ENCODE peak calls at places on chromosome 10, in four cellular contexts. One of them, this sample, is unnamed.

GRCh38 chr10:24209946-24210491 is 1.1 kb downstream of the KIAA1217 start:
- DNase-seq in stimulated activated CD4-positive, alpha-beta T cell treated with anti-CD3 and anti-CD28 coated beads, Interleukin-2, amount 100 ng/mL, for 48 hours: peak; percentile 39
- DNase-seq in GM12865: peak; percentile 77
- DNase-seq in stomach: no peak
- DNase-seq in this sample: no peak

GRCh38 chr10:78729810-78730209 is 339.0 kb upstream of the ZMIZ1 start:
- DNase-seq in stomach: no peak
- DNase-seq in GM12865: no peak
- DNase-seq in stimulated activated CD4-positive, alpha-beta T cell treated with anti-CD3 and anti-CD28 coated beads, Interleukin-2, amount 100 ng/mL, for 48 hours: no peak
- DNase-seq in this sample: no peak

GRCh38 chr10:76071638-76072317 is 640.4 kb downstream of the LRMDA start:
- DNase-seq in GM12865: no peak
- DNase-seq in stimulated activated CD4-positive, alpha-beta T cell treated with anti-CD3 and anti-CD28 coated beads, Interleukin-2, amount 100 ng/mL, for 48 hours: no peak
- DNase-seq in stomach: no peak
- DNase-seq in this sample: no peak

GRCh38 chr10:89480047-89480446 is 55.3 kb downstream of the SLC16A12 start:
- DNase-seq in GM12865: no peak
- DNase-seq in stimulated activated CD4-positive, alpha-beta T cell treated with anti-CD3 and anti-CD28 coated beads, Interleukin-2, amount 100 ng/mL, for 48 hours: no peak
- DNase-seq in stomach: no peak
- DNase-seq in this sample: no peak

GRCh38 chr10:110311357-110311949 is 6.7 kb upstream of the SMNDC1 start:
- DNase-seq in stomach: peak; percentile 57
- DNase-seq in stimulated activated CD4-positive, alpha-beta T cell treated with anti-CD3 and anti-CD28 coated beads, Interleukin-2, amount 100 ng/mL, for 48 hours: no peak
- DNase-seq in GM12865: peak; percentile 69
- DNase-seq in this sample: peak; percentile 45

GRCh38 chr10:131681656-131682055 is 219.2 kb upstream of the PPP2R2D start:
- DNase-seq in stomach: no peak
- DNase-seq in GM12865: no peak
- DNase-seq in stimulated activated CD4-positive, alpha-beta T cell treated with anti-CD3 and anti-CD28 coated beads, Interleukin-2, amount 100 ng/mL, for 48 hours: no peak
- DNase-seq in this sample: no peak

GRCh38 chr10:102744374-102745051 is 765 bp downstream of the WBP1L start:
- DNase-seq in stimulated activated CD4-positive, alpha-beta T cell treated with anti-CD3 and anti-CD28 coated beads, Interleukin-2, amount 100 ng/mL, for 48 hours: no peak
- DNase-seq in stomach: peak; percentile 31
- DNase-seq in GM12865: peak; percentile 51
- DNase-seq in this sample: no peak

GRCh38 chr10:23065549-23065948 is 29.8 kb upstream of the MSRB2 start:
- DNase-seq in GM12865: no peak
- DNase-seq in stimulated activated CD4-positive, alpha-beta T cell treated with anti-CD3 and anti-CD28 coated beads, Interleukin-2, amount 100 ng/mL, for 48 hours: no peak
- DNase-seq in stomach: peak; percentile 85
- DNase-seq in this sample: no peak

GRCh38 chr10:36017141-36017540 is 375.0 kb upstream of the FZD8 start:
- DNase-seq in stimulated activated CD4-positive, alpha-beta T cell treated with anti-CD3 and anti-CD28 coated beads, Interleukin-2, amount 100 ng/mL, for 48 hours: no peak
- DNase-seq in stomach: no peak
- DNase-seq in GM12865: no peak
- DNase-seq in this sample: no peak

GRCh38 chr10:106082865-106083264 is 1081.6 kb downstream of the SORCS1 start:
- DNase-seq in stomach: no peak
- DNase-seq in GM12865: no peak
- DNase-seq in stimulated activated CD4-positive, alpha-beta T cell treated with anti-CD3 and anti-CD28 coated beads, Interleukin-2, amount 100 ng/mL, for 48 hours: no peak
- DNase-seq in this sample: no peak

GRCh38 chr10:43093423-43094090 is 16.7 kb downstream of the RET start:
- DNase-seq in GM12865: no peak
- DNase-seq in stimulated activated CD4-positive, alpha-beta T cell treated with anti-CD3 and anti-CD28 coated beads, Interleukin-2, amount 100 ng/mL, for 48 hours: no peak
- DNase-seq in stomach: no peak
- DNase-seq in this sample: no peak

GRCh38 chr10:111007486-111007885 is 69.3 kb upstream of the ADRA2A start:
- DNase-seq in stomach: no peak
- DNase-seq in stimulated activated CD4-positive, alpha-beta T cell treated with anti-CD3 and anti-CD28 coated beads, Interleukin-2, amount 100 ng/mL, for 48 hours: no peak
- DNase-seq in GM12865: no peak
- DNase-seq in this sample: no peak

GRCh38 chr10:86345296-86346168 is 21.1 kb downstream of the GRID1 start:
- DNase-seq in stimulated activated CD4-positive, alpha-beta T cell treated with anti-CD3 and anti-CD28 coated beads, Interleukin-2, amount 100 ng/mL, for 48 hours: no peak
- DNase-seq in stomach: no peak
- DNase-seq in GM12865: no peak
- DNase-seq in this sample: no peak

GRCh38 chr10:27157150-27157549 is 2.0 kb downstream of the MASTL start:
- DNase-seq in stomach: no peak
- DNase-seq in GM12865: no peak
- DNase-seq in stimulated activated CD4-positive, alpha-beta T cell treated with anti-CD3 and anti-CD28 coated beads, Interleukin-2, amount 100 ng/mL, for 48 hours: no peak
- DNase-seq in this sample: no peak

GRCh38 chr10:70617798-70618568 is 15.4 kb upstream of the PRF1 start:
- DNase-seq in stomach: no peak
- DNase-seq in stimulated activated CD4-positive, alpha-beta T cell treated with anti-CD3 and anti-CD28 coated beads, Interleukin-2, amount 100 ng/mL, for 48 hours: no peak
- DNase-seq in GM12865: no peak
- DNase-seq in this sample: no peak

GRCh38 chr10:99906470-99906869 is 103.3 kb downstream of the DNMBP start:
- DNase-seq in GM12865: peak; percentile 40
- DNase-seq in stimulated activated CD4-positive, alpha-beta T cell treated with anti-CD3 and anti-CD28 coated beads, Interleukin-2, amount 100 ng/mL, for 48 hours: no peak
- DNase-seq in stomach: peak; percentile 52
- DNase-seq in this sample: no peak

GRCh38 chr10:29266641-29267040 is 22.2 kb upstream of the LYZL1 start:
- DNase-seq in stomach: no peak
- DNase-seq in stimulated activated CD4-positive, alpha-beta T cell treated with anti-CD3 and anti-CD28 coated beads, Interleukin-2, amount 100 ng/mL, for 48 hours: no peak
- DNase-seq in GM12865: no peak
- DNase-seq in this sample: no peak